ENCODE peak calls at places on chromosomes 16 and 17, in six cellular contexts. E is tibial nerve, Z is IMR-90, C is fibroblast of lung, O is transverse colon, V is kidney. K is an unnamed sample.

GRCh38 chr17:78132086-78132676 is 1.6 kb downstream of the TMC8 start:
- DNase-seq in Z (no peak), O (peak; percentile 83), E (no peak), V (peak; percentile 93), C (no peak), K (peak; percentile 37)

GRCh38 chr16:48062681-48063080 is 93.1 kb downstream of the ABCC12 start:
- DNase-seq in O (no peak), C (no peak), E (no peak), Z (no peak), V (no peak), K (no peak)

GRCh38 chr16:56310685-56311084 is 114.7 kb downstream of the AMFR start:
- DNase-seq in O (no peak), E (no peak), C (no peak), Z (no peak), V (no peak), K (no peak)

GRCh38 chr17:56833812-56834379 is at the start of the genes C17orf67 and DGKE:
- DNase-seq in E (peak; percentile 99), Z (peak; percentile 94), O (peak; percentile 99), C (peak; percentile 90), V (peak; percentile 100), K (peak; percentile 99)

GRCh38 chr16:72050769-72051464 is 3.4 kb upstream of the HP start:
- DNase-seq in E (no peak), Z (peak; percentile 16), C (peak; percentile 29), O (no peak), V (no peak), K (no peak)

GRCh38 chr16:78462261-78463208 is 363.1 kb downstream of the WWOX start:
- DNase-seq in O (peak; percentile 19), V (peak; percentile 63), C (no peak), Z (no peak), E (no peak), K (no peak)

GRCh38 chr16:89370081-89370511 is 120.3 kb downstream of the ANKRD11 start:
- DNase-seq in Z (peak; percentile 44), V (peak; percentile 35), E (no peak), C (peak; percentile 63), O (no peak), K (no peak)

GRCh38 chr16:64974381-64974780 is 147.5 kb downstream of the CDH11 start:
- DNase-seq in Z (no peak), V (no peak), O (no peak), C (no peak), E (no peak), K (no peak)

GRCh38 chr17:1647802-1648581 is 1.7 kb downstream of the RILP start:
- DNase-seq in O (peak; percentile 53), E (no peak), C (no peak), V (peak; percentile 81), Z (no peak), K (peak; percentile 68)

GRCh38 chr16:53503270-53503911 is 382 bp upstream of the AKTIP start:
- DNase-seq in Z (peak; percentile 100), O (peak; percentile 100), C (peak; percentile 100), V (peak; percentile 100), E (peak; percentile 99), K (peak; percentile 99)

GRCh38 chr17:77485089-77485833 is 344.5 kb downstream of the SEC14L1 start:
- DNase-seq in Z (no peak), V (no peak), C (no peak), O (no peak), E (no peak), K (no peak)

GRCh38 chr16:2915196-2915929 is 3.6 kb downstream of the FLYWCH1 start:
- DNase-seq in V (no peak), C (no peak), E (no peak), Z (no peak), O (no peak), K (no peak)

DNA sequence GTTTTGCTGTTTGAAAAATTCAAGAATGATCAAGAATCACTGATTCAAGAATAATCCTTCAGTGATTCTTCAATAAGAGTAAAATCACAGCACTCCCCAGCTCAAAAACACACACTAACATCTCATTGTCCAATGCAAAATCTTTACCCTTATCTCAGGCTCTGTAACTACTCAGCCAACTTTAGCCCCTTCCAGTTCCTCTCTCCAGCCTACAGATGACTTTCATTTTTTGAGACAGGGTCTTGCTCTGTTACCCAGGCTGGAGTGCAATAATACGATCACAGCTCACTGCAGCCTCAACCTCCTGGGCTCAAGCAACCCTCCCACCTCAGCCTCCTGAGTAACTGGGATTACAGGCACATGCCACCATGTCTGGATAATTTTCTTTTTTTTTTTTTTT is 25.0 kb downstream of the STAT3 start:
- DNase-seq in C (no peak), E (no peak), V (no peak), Z (no peak), O (no peak), K (no peak)
- H3K4me1 ChIP-seq in C (no peaks in the 10 kb centered on the region), E (peaks cover 68% of the 10 kb centered on the region), V (peaks cover 30% of the 10 kb centered on the region), Z (peaks cover 17% of the 10 kb centered on the region), O (peaks cover 35% of the 10 kb centered on the region), K (peaks cover 45% of the 10 kb centered on the region)

DNA sequence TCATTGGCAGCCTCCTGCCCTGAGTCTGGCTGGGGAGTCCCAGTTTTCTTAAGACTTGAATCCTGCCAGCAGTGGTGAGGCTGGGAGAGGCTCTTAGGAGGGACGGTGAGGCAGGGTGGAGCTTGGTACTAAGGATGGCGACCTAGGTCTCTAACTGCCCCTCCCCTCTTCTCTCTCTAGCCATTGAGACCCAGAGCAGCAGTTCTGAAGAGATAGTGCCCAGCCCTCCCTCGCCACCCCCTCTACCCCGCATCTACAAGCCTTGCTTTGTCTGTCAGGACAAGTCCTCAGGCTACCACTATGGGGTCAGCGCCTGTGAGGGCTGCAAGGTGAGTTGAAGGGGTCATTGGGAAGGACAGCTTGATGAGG is 16.4 kb downstream of the GJD3 start:
- DNase-seq in O (no peak), E (no peak), V (no peak), Z (no peak), C (no peak), K (no peak)
- H3K4me3 ChIP-seq in O (no peak overlapping the region), E (peak overlapping the region; percentile 79), V (no peak overlapping the region), Z (no peak overlapping the region), C (no peak overlapping the region), K (no peak overlapping the region)

GRCh38 chr17:27076814-27077213 is 217.1 kb upstream of the WSB1 start:
- DNase-seq in E (no peak), C (no peak), V (no peak), Z (no peak), O (no peak), K (no peak)
- H3K9me3 ChIP-seq in E (no peaks in the 10 kb centered on the region), C (no peaks in the 10 kb centered on the region), V (no peaks in the 10 kb centered on the region), Z (peaks cover 2% of the 10 kb centered on the region), O (no peaks in the 10 kb centered on the region), K (no peaks in the 10 kb centered on the region)

GRCh38 chr17:40554646-40555295 is 10.5 kb downstream of the CCR7 start:
- DNase-seq in Z (no peak), V (no peak), O (no peak), E (no peak), C (no peak), K (no peak)
- H3K4me1 ChIP-seq in Z (peaks cover 58% of the 10 kb centered on the region), V (peaks cover 35% of the 10 kb centered on the region), O (peaks cover 24% of the 10 kb centered on the region), E (peaks cover 48% of the 10 kb centered on the region), C (peaks cover 54% of the 10 kb centered on the region), K (no peaks in the 10 kb centered on the region)

GRCh38 chr17:3989156-3989886 is 25.1 kb upstream of the ATP2A3 start:
- DNase-seq in C (no peak), Z (no peak), O (peak; percentile 1), V (peak; percentile 53), E (no peak), K (no peak)

GRCh38 chr17:3992370-3992769 is 28.1 kb upstream of the ATP2A3 start:
- DNase-seq in C (no peak), E (no peak), V (no peak), Z (no peak), O (no peak), K (no peak)

GRCh38 chr17:3988297-3989120 is 24.3 kb upstream of the ATP2A3 start:
- DNase-seq in Z (peak; percentile 37), V (peak; percentile 37), O (peak; percentile 6), C (peak; percentile 41), E (no peak), K (no peak)

GRCh38 chr17:3993493-3994220 is 29.4 kb upstream of the ATP2A3 start:
- DNase-seq in C (no peak), O (no peak), Z (no peak), E (no peak), V (no peak), K (no peak)

DNA sequence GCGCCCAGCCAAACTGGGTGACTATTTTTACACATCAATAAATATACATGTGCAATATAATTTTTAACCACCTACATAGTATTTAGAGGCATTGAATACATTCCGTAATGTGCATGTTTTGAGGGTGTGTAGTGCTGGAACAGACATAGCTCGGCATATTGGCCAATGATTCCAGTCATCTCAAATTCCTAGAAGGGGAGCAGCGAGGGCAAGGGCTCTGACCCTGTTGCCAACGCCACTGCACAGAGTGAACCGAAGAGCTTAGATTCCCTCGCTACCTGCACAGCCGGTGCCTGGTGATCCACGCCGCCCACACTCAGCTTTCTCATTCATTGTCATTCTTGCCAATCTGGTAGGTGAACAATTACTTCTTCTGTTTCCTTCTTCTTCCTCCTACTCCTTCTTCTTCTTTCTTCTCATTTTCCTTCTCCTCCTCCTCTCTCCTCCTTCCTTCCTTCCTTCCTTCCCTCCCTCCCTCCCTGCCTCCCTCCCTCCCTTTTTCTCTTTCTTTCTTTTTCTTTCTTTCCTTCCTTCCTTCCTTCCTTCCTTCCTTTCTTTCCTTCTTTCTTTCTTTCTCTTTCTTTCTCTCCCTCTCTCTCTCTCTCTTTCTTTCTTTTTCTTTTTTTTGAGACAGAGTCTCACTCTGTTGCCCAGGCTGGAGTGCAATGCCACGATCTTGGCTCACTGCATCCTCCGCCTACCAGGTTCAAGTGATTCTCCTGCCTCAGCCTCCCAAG is 26.3 kb upstream of the ATP2A3 start:
- DNase-seq in O (peak; percentile 3), V (peak; percentile 17), Z (peak; percentile 22), C (peak; percentile 39), E (no peak), K (no peak)
- H3K4me3 ChIP-seq in O (no peak overlapping the region), V (no peak overlapping the region), Z (no peak overlapping the region), C (no peak overlapping the region), E (no peak overlapping the region), K (no peak overlapping the region)

DNA sequence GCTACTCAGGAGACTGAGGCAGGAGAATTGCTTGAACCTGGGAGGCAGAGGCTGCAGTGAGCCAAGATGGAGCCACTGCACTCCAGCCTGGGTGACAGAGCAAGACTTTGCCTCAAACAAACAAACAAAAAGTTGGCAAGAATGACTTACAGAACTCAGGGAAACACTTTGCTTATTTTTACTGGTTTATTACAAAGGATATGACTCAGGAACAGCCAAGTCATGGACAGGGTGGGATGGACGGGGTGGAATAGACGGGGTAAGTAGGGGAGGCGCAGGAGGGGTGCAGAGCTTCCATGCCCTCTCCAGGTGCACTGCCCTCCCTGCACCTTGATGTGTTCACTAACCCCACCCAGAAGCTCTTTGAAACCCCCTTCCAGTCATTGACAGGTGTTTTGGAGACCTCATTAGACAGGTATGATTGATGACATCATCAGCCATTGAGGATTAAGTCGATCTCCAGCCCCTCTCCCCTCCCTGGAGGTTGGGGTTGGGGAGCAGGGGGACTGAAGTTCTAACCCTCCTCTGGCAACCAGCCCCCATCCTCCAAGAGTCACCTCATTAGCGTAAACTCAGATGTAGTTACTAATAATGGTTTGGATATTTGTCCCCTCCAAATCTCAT is 41.3 kb upstream of the ZCCHC14 start:
- DNase-seq in E (no peak), Z (peak; percentile 24), V (no peak), O (no peak), C (no peak), K (no peak)
- H3K9me3 ChIP-seq in E (no peaks in the 10 kb centered on the region), Z (peaks cover 24% of the 10 kb centered on the region), V (peaks cover 3% of the 10 kb centered on the region), O (peaks cover 13% of the 10 kb centered on the region), C (no peaks in the 10 kb centered on the region), K (peaks cover 3% of the 10 kb centered on the region)